ENCODE peak calls at places on chromosomes 11 and 22, in six cellular contexts. One of them, this sample, is unnamed.

GRCh38 chr11:69934861-69935494 is 115.8 kb upstream of the FGF3 start:
- DNase-seq in H1: no peak
- DNase-seq in HepG2: no peak
- DNase-seq in HCT116: peak; percentile 82
- DNase-seq in GM23338: peak; percentile 53
- DNase-seq in endothelial cell of umbilical vein: no peak
- DNase-seq in this sample: no peak

GRCh38 chr22:47048123-47049077 is 285.9 kb downstream of the TBC1D22A start:
- DNase-seq in H1: no peak
- DNase-seq in GM23338: no peak
- DNase-seq in HepG2: no peak
- DNase-seq in endothelial cell of umbilical vein: no peak
- DNase-seq in HCT116: no peak
- DNase-seq in this sample: no peak

GRCh38 chr11:69817265-69818236 is 1.7 kb downstream of the FGF3 start:
- DNase-seq in GM23338: peak; percentile 56
- DNase-seq in HepG2: no peak
- DNase-seq in HCT116: no peak
- DNase-seq in H1: peak; percentile 74
- DNase-seq in endothelial cell of umbilical vein: no peak
- DNase-seq in this sample: no peak

GRCh38 chr22:20404881-20405280 is 10.9 kb downstream of the ZNF74 start:
- DNase-seq in HepG2: no peak
- DNase-seq in endothelial cell of umbilical vein: no peak
- DNase-seq in H1: no peak
- DNase-seq in HCT116: no peak
- DNase-seq in GM23338: no peak
- DNase-seq in this sample: no peak

GRCh38 chr22:20606041-20606783 is 98.8 kb downstream of the MED15 start:
- DNase-seq in H1: peak; percentile 83
- DNase-seq in HCT116: peak; percentile 83
- DNase-seq in HepG2: peak; percentile 78
- DNase-seq in endothelial cell of umbilical vein: peak; percentile 49
- DNase-seq in GM23338: peak; percentile 97
- DNase-seq in this sample: peak; percentile 2

GRCh38 chr11:17498475-17498874 is 21.8 kb upstream of the ABCC8 start:
- DNase-seq in HCT116: no peak
- DNase-seq in HepG2: no peak
- DNase-seq in H1: peak; percentile 52
- DNase-seq in endothelial cell of umbilical vein: no peak
- DNase-seq in GM23338: peak; percentile 56
- DNase-seq in this sample: no peak

GRCh38 chr11:83033972-83034672 is 37.6 kb downstream of the RAB30 start:
- DNase-seq in GM23338: peak; percentile 31
- DNase-seq in HepG2: no peak
- DNase-seq in H1: no peak
- DNase-seq in HCT116: no peak
- DNase-seq in endothelial cell of umbilical vein: peak; percentile 47
- DNase-seq in this sample: no peak

GRCh38 chr11:45653277-45653676 is 12.1 kb downstream of the CHST1 start:
- DNase-seq in HepG2: no peak
- DNase-seq in HCT116: no peak
- DNase-seq in H1: peak; percentile 7
- DNase-seq in endothelial cell of umbilical vein: no peak
- DNase-seq in GM23338: no peak
- DNase-seq in this sample: no peak

GRCh38 chr22:37906364-37907008 is 389 bp downstream of the MICALL1 start:
- DNase-seq in endothelial cell of umbilical vein: no peak
- DNase-seq in GM23338: peak; percentile 67
- DNase-seq in HepG2: no peak
- DNase-seq in H1: peak; percentile 61
- DNase-seq in HCT116: no peak
- DNase-seq in this sample: no peak

GRCh38 chr22:46706060-46706459 is 32.0 kb downstream of the CERK start:
- DNase-seq in endothelial cell of umbilical vein: no peak
- DNase-seq in HepG2: no peak
- DNase-seq in GM23338: no peak
- DNase-seq in HCT116: no peak
- DNase-seq in H1: no peak
- DNase-seq in this sample: no peak

GRCh38 chr11:65502852-65503603 is 4.2 kb downstream of the MALAT1 start:
- DNase-seq in HCT116: no peak
- DNase-seq in endothelial cell of umbilical vein: peak; percentile 36
- DNase-seq in HepG2: no peak
- DNase-seq in H1: no peak
- DNase-seq in GM23338: no peak
- DNase-seq in this sample: no peak

GRCh38 chr11:120882237-120882636 is 141.7 kb upstream of the TBCEL start:
- DNase-seq in GM23338: no peak
- DNase-seq in H1: no peak
- DNase-seq in HepG2: no peak
- DNase-seq in HCT116: no peak
- DNase-seq in endothelial cell of umbilical vein: no peak
- DNase-seq in this sample: no peak

GRCh38 chr11:102197759-102198158 is 87.5 kb downstream of the YAP1 start:
- DNase-seq in H1: peak; percentile 57
- DNase-seq in endothelial cell of umbilical vein: no peak
- DNase-seq in HCT116: no peak
- DNase-seq in GM23338: peak; percentile 92
- DNase-seq in HepG2: peak; percentile 31
- DNase-seq in this sample: no peak

GRCh38 chr22:24433868-24434471 is 6.6 kb downstream of the ADORA2A start:
- DNase-seq in H1: no peak
- DNase-seq in HCT116: no peak
- DNase-seq in HepG2: no peak
- DNase-seq in GM23338: no peak
- DNase-seq in endothelial cell of umbilical vein: peak; percentile 40
- DNase-seq in this sample: no peak
- TF ChIP-seq POLR2AphosphoS5 in H1: no peak
- TF ChIP-seq POLR2AphosphoS5 in HCT116: no peak
- TF ChIP-seq POLR2AphosphoS5 in HepG2: no peak
- TF ChIP-seq POLR2AphosphoS5 in GM23338: no peak
- TF ChIP-seq POLR2AphosphoS5 in endothelial cell of umbilical vein: no peak
- TF ChIP-seq POLR2AphosphoS5 in this sample: no peak

DNA sequence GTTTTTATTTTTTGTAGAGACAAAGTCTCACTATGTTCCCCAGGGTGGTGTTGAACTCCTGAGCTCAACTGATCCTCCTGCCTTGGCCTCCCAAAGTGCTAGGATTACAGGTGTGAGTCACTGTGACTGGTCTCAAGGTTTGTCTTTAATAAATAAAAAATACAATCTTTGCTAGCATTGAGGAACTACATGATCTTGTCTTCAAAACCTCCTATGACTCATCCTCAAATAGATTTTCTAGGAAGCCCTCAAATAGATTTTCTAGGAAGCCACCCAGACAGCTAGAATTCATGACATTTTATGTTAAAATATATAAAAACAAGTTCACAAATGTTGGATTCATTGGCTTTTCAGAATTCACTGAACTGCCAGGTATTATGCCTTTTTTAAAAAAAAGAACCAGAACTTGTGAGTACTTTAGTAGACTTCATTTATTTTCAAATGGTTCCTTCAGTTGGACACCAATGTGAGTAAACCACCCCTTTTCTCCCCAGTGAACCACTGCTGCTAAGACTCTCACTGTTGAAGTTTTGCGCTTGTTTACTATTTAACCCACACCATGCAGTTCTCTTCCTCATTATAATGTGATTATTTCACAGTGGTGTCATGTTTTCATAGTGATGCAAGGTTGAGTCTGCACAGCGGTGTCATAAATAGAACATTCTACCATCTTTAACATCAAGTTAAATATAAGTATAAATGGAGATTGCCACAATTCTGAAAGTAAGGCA is 303.9 kb downstream of the CASP12 start:
- DNase-seq in endothelial cell of umbilical vein: no peak
- DNase-seq in H1: no peak
- DNase-seq in HepG2: no peak
- DNase-seq in GM23338: no peak
- DNase-seq in HCT116: no peak
- DNase-seq in this sample: no peak
- H3K27ac ChIP-seq in endothelial cell of umbilical vein: no peak overlapping the region
- H3K27ac ChIP-seq in H1: no peak overlapping the region
- H3K27ac ChIP-seq in HepG2: no peak overlapping the region
- H3K27ac ChIP-seq in GM23338: no peak overlapping the region
- H3K27ac ChIP-seq in HCT116: no peak overlapping the region
- H3K27ac ChIP-seq in this sample: no peak overlapping the region

GRCh38 chr11:32615422-32615821 is 31.8 kb downstream of the EIF3M start:
- DNase-seq in HepG2: peak; percentile 7
- DNase-seq in endothelial cell of umbilical vein: peak; percentile 17
- DNase-seq in H1: no peak
- DNase-seq in HCT116: no peak
- DNase-seq in GM23338: peak; percentile 31
- DNase-seq in this sample: no peak
- TF ChIP-seq EZH2 in HepG2: no peak
- TF ChIP-seq EZH2 in endothelial cell of umbilical vein: no peak
- TF ChIP-seq EZH2 in H1: no peak
- TF ChIP-seq EZH2 in HCT116: no peak
- TF ChIP-seq EZH2 in GM23338: no peak
- TF ChIP-seq EZH2 in this sample: no peak

DNA sequence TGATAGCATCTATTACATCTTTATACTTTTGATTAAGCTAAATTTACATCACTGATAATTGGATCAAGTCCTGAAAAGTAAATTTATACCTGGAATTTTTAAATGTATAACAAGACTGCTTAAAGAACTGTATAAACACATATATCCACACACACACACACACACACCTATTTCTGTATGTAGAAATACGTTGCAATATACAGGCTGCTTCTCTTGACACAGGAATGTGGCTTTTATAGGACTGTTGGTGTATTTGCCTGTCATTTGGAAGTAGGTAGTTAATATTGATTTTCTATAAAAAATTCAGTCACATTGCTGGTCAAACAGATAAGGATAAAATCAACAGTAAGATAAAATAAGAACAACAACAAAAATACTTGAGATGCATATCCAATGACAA is 708.5 kb upstream of the RAG2 start:
- DNase-seq in H1: no peak
- DNase-seq in GM23338: no peak
- DNase-seq in endothelial cell of umbilical vein: no peak
- DNase-seq in HCT116: no peak
- DNase-seq in HepG2: no peak
- DNase-seq in this sample: no peak
- TF ChIP-seq POLR2AphosphoS5 in H1: no peak
- TF ChIP-seq POLR2AphosphoS5 in GM23338: no peak
- TF ChIP-seq POLR2AphosphoS5 in endothelial cell of umbilical vein: no peak
- TF ChIP-seq POLR2AphosphoS5 in HCT116: no peak
- TF ChIP-seq POLR2AphosphoS5 in HepG2: no peak
- TF ChIP-seq POLR2AphosphoS5 in this sample: no peak